ENCODE peak calls at places on chromosome 20, in four cellular contexts. O is ovary, X is A549, V is body of pancreas. I is an unnamed sample.

GRCh38 chr20:17966432-17967312 is 1.9 kb downstream of the SNX5 start:
- DNase-seq in V (no peak), O (no peak), X (peak; percentile 64), I (no peak)

GRCh38 chr20:46712056-46712636 is 2.7 kb downstream of the SLC2A10 start:
- DNase-seq in O (no peak), V (no peak), X (no peak), I (no peak)

GRCh38 chr20:1368448-1369199 is 24.2 kb downstream of the FKBP1A start:
- DNase-seq in O (no peak), V (no peak), X (no peak), I (no peak)

GRCh38 chr20:30484009-30484748 is 773.3 kb upstream of the DEFB115 start:
- DNase-seq in O (no peak), X (no peak), V (no peak), I (no peak)

GRCh38 chr20:64049887-64050260 is 435 bp upstream of the SOX18 start:
- DNase-seq in V (no peak), O (no peak), X (no peak), I (no peak)

GRCh38 chr20:9409352-9409751 is 105.0 kb upstream of the LAMP5 start:
- DNase-seq in V (no peak), O (no peak), X (no peak), I (no peak)

GRCh38 chr20:4256886-4257285 is 241.5 kb upstream of the RNF24 start:
- DNase-seq in O (no peak), X (no peak), V (no peak), I (no peak)

GRCh38 chr20:45842169-45842812 is 8.7 kb downstream of the SNX21 start:
- DNase-seq in X (no peak), V (no peak), O (no peak), I (no peak)

GRCh38 chr20:9200620-9201019 is 131.7 kb downstream of the PLCB4 start:
- DNase-seq in X (peak; percentile 77), O (no peak), V (no peak), I (no peak)

GRCh38 chr20:48702388-48703041 is 125.3 kb downstream of the PREX1 start:
- DNase-seq in X (no peak), O (no peak), V (no peak), I (no peak)

GRCh38 chr20:2873747-2874041 is 413 bp downstream of the PTPRA start:
- DNase-seq in O (no peak), X (peak; percentile 35), V (peak; percentile 43), I (no peak)

GRCh38 chr20:18715564-18715963 is 98.0 kb upstream of the SCP2D1 start:
- DNase-seq in V (no peak), O (no peak), X (no peak), I (no peak)

GRCh38 chr20:25223179-25223661 is 24.7 kb upstream of the PYGB start:
- DNase-seq in X (peak; percentile 97), V (no peak), O (no peak), I (no peak)

GRCh38 chr20:17843246-17844132 is 125.1 kb downstream of the SNX5 start:
- DNase-seq in V (peak; percentile 27), O (peak; percentile 71), X (no peak), I (no peak)

GRCh38 chr20:58223358-58223941 is 5.0 kb downstream of the ANKRD60 start:
- DNase-seq in V (no peak), X (no peak), O (no peak), I (no peak)

GRCh38 chr20:58515240-58516212 is at the start of gene APCDD1L:
- DNase-seq in X (no peak), V (no peak), O (no peak), I (no peak)

GRCh38 chr20:12053348-12053747 is 135.7 kb downstream of the BTBD3 start:
- DNase-seq in O (no peak), V (no peak), X (no peak), I (no peak)

GRCh38 chr20:46202758-46203509 is 84.8 kb downstream of the CD40 start:
- DNase-seq in O (peak; percentile 78), V (no peak), X (no peak), I (no peak)

GRCh38 chr20:62475027-62475818 is 572 bp downstream of the GATA5 start:
- DNase-seq in X (no peak), O (no peak), V (no peak), I (no peak)

GRCh38 chr20:62474585-62475026 is 1.2 kb downstream of the GATA5 start:
- DNase-seq in X (no peak), O (no peak), V (no peak), I (no peak)

GRCh38 chr20:62476074-62476838 is 461 bp upstream of the GATA5 start:
- DNase-seq in X (no peak), O (no peak), V (peak; percentile 38), I (no peak)

GRCh38 chr20:62473717-62474584 is 1.8 kb downstream of the GATA5 start:
- DNase-seq in X (no peak), O (no peak), V (no peak), I (no peak)

GRCh38 chr20:62475819-62476073 is at the start of gene GATA5:
- DNase-seq in X (no peak), O (no peak), V (no peak), I (no peak)
- H3K4me3 ChIP-seq in X (peak within 1 kb of the TSS; percentile 50), O (peak within 1 kb of the TSS; percentile 35), V (no peak within 1 kb of the TSS), I (no peak within 1 kb of the TSS)

GRCh38 chr20:59958626-59959025 is 403 bp downstream of the CDH26 start:
- DNase-seq in X (no peak), O (no peak), V (no peak), I (no peak)
- TF ChIP-seq POLR2A in X (no peak), O (no peak), V (no peak), I (no peak)

DNA sequence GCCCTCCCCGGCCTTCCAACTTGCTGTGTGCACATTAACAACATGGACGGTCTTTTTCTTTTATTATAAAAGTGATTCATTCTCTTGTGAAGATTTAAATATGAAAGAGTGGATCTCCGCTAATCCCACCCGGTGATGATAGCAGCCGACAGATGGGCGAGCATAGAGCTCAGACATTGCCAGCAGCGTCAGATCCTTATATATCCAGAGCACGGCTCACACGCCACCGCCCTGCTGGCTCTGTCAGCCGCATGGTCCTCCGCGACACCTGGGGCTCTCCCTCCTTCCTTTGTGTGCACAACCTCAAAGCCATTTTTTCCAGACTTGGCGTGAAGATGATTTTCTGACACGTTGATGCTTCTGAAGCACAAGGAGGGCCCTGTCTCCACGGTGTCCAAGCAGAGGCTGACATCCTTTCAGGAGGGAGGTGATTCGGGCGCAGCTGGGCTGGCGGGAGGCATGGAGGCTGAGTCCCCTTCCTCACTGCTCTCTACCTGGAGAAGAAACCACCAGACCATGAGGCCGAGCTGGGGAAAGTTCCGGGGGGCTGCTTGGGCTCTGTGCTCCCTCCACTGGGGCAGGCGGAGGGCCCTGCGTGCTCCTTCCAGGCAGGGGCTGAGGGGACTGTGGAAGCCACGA is 22.1 kb upstream of the MRGBP start:
- DNase-seq in X (no peak), V (no peak), O (no peak), I (no peak)
- H3K4me3 ChIP-seq in X (no peak overlapping the region), V (no peak overlapping the region), O (no peak overlapping the region), I (no peak overlapping the region)

GRCh38 chr20:50728981-50729874 is 2.2 kb upstream of the PARD6B start:
- DNase-seq in O (no peak), V (peak; percentile 39), X (no peak), I (no peak)
- TF ChIP-seq POLR2A in O (no peak), V (no peak), X (no peak), I (no peak)

DNA sequence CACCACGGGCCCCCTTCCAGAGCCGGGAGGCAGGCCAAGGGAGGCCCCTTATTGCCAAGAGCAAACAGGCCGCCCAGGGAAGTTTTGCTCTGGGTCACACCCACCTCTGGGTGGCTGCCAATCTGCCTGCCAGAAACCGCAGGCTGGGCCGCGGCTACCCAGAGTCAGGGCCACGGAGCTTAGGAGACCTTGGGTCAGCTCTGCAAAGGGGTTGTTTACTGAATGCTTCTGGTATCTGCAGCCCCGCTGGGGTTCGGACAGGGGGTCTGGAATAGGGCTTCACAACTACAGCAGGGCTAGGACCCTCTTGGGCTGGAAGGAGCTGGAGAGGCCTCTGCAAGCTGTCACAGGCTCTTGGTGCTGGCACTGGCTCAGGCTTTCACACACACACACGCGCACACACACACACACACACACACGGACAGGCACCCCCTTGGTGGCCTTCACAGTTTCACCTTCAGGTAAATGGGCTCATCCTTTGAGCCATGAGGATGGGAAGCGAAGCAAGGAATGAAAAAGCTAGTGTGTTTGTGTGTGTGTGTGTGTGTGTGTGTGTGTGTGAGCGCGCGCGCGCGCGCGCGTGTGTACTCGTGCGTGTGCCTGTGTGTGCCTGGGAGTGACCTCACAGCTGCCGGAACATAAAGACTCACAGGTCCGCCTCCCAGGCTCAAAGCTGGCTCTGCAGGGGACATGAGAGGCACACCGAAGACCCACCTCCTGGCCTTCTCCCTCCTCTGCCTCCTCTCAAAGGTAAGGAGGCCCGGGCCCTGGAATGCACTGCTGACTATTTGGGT is at the start of gene CCN5:
- DNase-seq in O (peak; percentile 95), X (peak; percentile 80), V (peak; percentile 87), I (peak; percentile 10)
- H3K4me3 ChIP-seq in O (peak within 1 kb of the TSS; percentile 15), X (peak within 1 kb of the TSS; percentile 20), V (no peak within 1 kb of the TSS), I (peak within 1 kb of the TSS; percentile 11)

DNA sequence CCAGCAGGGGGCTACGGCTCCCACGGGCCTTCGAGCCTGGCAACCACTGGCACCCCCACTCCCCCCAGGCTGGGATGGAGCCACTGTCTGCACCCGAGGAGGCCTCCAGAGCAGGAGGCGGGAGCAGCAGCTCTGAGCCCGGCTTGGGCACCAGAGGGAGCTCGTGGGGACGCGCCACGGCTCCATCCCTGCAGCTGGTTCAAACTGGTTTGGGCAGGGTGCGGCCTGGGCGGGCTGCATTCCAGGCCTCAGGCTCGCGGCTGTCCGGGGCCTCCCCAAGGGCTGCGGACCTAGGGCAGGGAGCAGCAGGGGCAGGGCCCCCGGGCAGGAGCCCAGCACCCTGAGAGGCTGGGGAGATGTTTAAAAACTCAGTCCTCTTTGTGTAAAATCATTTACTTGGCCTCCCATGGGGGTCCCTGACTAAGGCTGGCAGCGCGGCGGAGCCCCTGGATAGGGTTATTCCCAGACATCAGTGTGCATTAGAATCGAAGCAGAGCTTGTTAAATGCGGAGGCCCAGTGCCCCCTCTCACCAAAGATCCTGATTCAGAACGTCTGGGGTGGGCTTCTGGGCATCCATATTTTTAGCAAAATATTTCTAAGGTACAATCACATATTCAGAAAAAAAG is 4.1 kb upstream of the BCAS4 start:
- DNase-seq in O (peak; percentile 91), V (peak; percentile 89), X (peak; percentile 87), I (peak; percentile 32)
- TF ChIP-seq POLR2A in O (no peak), V (no peak), X (peak; percentile 42), I (no peak)

I was measured in esophagus squamous epithelium.